ENCODE peak calls at places on chromosomes 3 and 15, in eight cellular contexts. G is AG04450, B is adrenal gland, U is dorsolateral prefrontal cortex, K is tibial artery, W is HCT116, R is body of pancreas, E is transverse colon. S is an unnamed sample.

GRCh38 chr3:42804831-42805821 is 836 bp upstream of the HIGD1A start:
- DNase-seq in G (no peak), B (peak; percentile 17), U (peak; percentile 46), K (peak; percentile 45), W (no peak), R (peak; percentile 26), E (peak; percentile 35), S (no peak)

GRCh38 chr3:13419356-13420050 is 619 bp downstream of the NUP210 start:
- DNase-seq in G (no peak), B (peak; percentile 43), U (peak; percentile 55), K (no peak), W (no peak), R (peak; percentile 60), E (peak; percentile 41), S (peak; percentile 43)

GRCh38 chr3:31762888-31763351 is 218.1 kb downstream of the OSBPL10 start:
- DNase-seq in G (no peak), B (no peak), U (no peak), K (no peak), W (no peak), R (no peak), E (no peak), S (no peak)

GRCh38 chr3:13189639-13190375 is 116.6 kb upstream of the IQSEC1 start:
- DNase-seq in G (no peak), B (peak; percentile 55), U (no peak), K (peak; percentile 13), W (no peak), R (no peak), E (no peak), S (no peak)

GRCh38 chr15:75695634-75696302 is 16.9 kb downstream of the CSPG4 start:
- DNase-seq in G (no peak), B (no peak), U (no peak), K (no peak), W (no peak), R (no peak), E (no peak), S (no peak)

GRCh38 chr15:40263036-40263754 is 19.7 kb downstream of the ANKRD63 start:
- DNase-seq in G (peak; percentile 18), B (peak; percentile 64), U (no peak), K (no peak), W (no peak), R (no peak), E (peak; percentile 38), S (peak; percentile 36)

GRCh38 chr15:72835289-72835890 is 51.8 kb upstream of the ADPGK start:
- DNase-seq in G (no peak), B (no peak), U (no peak), K (no peak), W (peak; percentile 13), R (no peak), E (peak; percentile 43), S (no peak)

GRCh38 chr15:57890351-57890750 is 175.2 kb downstream of the ALDH1A2 start:
- DNase-seq in G (no peak), B (no peak), U (no peak), K (no peak), W (no peak), R (no peak), E (no peak), S (no peak)

DNA sequence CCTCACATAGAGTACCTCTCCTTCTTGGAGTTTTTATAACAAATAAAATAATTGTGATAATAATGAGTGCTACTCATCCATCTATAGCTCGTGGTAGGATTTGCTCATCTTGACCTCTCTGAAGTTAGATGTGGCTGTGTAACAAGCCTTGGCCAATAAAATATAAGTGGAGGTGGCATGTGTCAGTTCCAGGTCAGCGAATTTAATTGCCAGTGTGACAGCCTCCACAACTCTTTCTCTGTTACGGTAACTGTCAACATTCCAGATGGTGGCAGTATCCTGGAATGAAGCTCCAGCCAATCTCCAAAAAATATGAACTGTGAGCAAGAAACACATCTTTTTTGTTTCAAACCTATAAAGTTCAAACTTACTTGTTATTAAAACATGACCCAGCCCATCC is 13.8 kb downstream of the CLRN1 start:
- DNase-seq in G (no peak), B (no peak), U (no peak), K (no peak), W (no peak), R (no peak), E (no peak), S (no peak)
- TF ChIP-seq CTCF in G (no peak), B (no peak), U (no peak), K (no peak), W (no peak), R (no peak), E (no peak), S (no peak)

GRCh38 chr3:183449391-183449790 is 21.0 kb upstream of the MCF2L2 start:
- DNase-seq in G (no peak), B (peak; percentile 34), U (no peak), K (no peak), W (no peak), R (no peak), E (no peak), S (no peak)
- H3K4me3 ChIP-seq in G (peak overlapping the region; percentile 27), B (peak overlapping the region; percentile 79), U (peak overlapping the region; percentile 81), K (no peak overlapping the region), W (no peak overlapping the region), R (no peak overlapping the region), E (no peak overlapping the region), S (no peak overlapping the region)

DNA sequence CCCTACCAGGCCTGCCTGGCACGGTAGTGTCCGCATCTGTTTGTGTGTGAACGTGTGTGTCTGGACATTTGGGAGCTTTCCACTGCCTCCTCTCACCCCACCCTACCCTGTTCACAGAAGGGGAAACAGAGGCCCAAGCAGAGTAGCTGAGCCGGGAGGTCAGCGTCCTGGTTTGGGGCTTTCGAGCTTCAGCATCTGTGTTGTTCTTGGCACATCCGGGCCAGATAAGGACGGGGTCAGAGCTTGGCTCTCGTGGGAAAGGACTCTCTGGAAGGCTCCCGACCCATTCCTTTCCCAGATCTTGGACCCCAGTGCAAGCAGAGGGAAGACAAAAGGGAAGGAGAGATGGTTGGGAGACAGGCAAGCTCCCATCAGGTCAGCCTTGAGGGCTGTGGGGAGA is 6.3 kb upstream of the PTH1R start:
- DNase-seq in G (no peak), B (no peak), U (no peak), K (no peak), W (no peak), R (no peak), E (no peak), S (no peak)
- H3K27ac ChIP-seq in G (no peak overlapping the region), B (no peak overlapping the region), U (no peak overlapping the region), K (peak overlapping the region; percentile 81), W (no peak overlapping the region), R (no peak overlapping the region), E (no peak overlapping the region), S (no peak overlapping the region)

GRCh38 chr15:76866716-76867321 is 38.3 kb downstream of the SCAPER start:
- DNase-seq in G (peak; percentile 21), B (no peak), U (no peak), K (no peak), W (peak; percentile 16), R (no peak), E (no peak), S (no peak)
- TF ChIP-seq CTCF in G (peak; percentile 65), B (peak; percentile 37), U (peak; percentile 39), K (no peak), W (peak; percentile 37), R (no peak), E (peak; percentile 40), S (no peak)

DNA sequence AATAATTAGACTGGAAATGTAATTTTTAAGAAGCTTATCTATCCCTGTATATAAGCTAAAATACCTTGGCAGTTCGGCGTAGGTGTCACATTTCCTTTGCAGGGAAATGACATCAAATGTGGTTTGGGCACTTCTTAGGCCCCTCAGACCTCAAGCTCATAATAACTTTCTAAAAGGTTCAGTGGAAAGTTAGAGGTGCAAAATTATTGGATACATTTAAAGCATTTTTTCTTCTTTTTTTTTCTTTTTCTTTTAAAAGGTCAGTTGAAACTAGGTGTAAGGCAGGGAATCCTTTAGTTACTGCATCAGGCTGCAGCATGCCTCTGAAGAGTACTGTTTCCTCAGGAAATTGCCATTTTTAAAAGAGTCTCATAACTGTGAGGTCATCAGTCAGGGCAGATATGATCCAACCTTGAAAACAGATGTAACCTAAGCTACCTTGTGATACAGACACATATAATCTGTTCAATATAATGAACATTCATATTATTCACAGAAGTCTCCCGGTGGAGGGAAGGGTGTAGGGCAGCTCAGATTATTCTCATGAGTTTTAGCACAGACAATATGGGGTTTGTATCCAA is 4.8 kb downstream of the SACM1L start:
- DNase-seq in G (no peak), B (no peak), U (no peak), K (no peak), W (no peak), R (no peak), E (no peak), S (no peak)
- H3K4me3 ChIP-seq in G (no peak overlapping the region), B (no peak overlapping the region), U (no peak overlapping the region), K (no peak overlapping the region), W (no peak overlapping the region), R (no peak overlapping the region), E (no peak overlapping the region), S (no peak overlapping the region)

GRCh38 chr3:69445498-69445897 is 59.6 kb upstream of the FRMD4B start:
- DNase-seq in G (no peak), B (no peak), U (no peak), K (no peak), W (no peak), R (no peak), E (no peak), S (no peak)
- H3K27ac ChIP-seq in G (no peak overlapping the region), B (no peak overlapping the region), U (peak overlapping the region; percentile 49), K (no peak overlapping the region), W (no peak overlapping the region), R (no peak overlapping the region), E (no peak overlapping the region), S (no peak overlapping the region)

GRCh38 chr3:129441782-129442181 is 1.8 kb downstream of the IFT122 start:
- DNase-seq in G (no peak), B (no peak), U (no peak), K (peak; percentile 40), W (no peak), R (no peak), E (no peak), S (no peak)
- TF ChIP-seq CTCF in G (peak; percentile 7), B (no peak), U (peak; percentile 16), K (no peak), W (no peak), R (no peak), E (no peak), S (no peak)

GRCh38 chr15:92733090-92733933 is 77.7 kb upstream of the FAM174B start:
- DNase-seq in G (no peak), B (no peak), U (no peak), K (no peak), W (no peak), R (no peak), E (no peak), S (no peak)

DNA sequence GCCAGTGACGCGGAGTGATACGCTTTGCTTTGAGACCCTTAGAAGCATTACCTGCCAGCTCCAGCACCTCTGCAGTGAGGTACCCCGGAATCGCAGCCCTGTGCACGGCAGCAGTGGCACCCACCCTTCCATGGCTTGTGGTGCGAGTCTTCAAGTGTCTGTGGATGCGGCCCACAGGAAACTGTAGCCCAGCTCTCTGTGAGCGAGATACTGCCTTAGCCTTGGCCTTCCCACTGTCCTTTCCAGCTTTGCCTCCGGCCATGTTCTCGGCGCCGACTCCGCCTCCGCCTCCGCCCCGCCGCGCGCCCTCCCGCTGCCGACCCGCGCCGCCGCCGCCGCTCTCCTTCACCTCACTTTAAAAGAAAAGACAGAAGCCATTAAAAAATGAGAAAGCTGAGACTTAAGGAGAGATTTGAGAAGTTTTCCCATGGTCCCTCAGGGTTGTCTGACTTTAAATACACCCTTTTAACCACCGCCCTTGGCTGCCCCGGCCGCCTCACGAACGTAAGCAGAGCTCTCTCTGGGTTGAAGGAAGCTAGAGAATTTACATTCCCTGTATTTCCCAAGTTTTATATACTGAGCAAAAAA is 78.5 kb upstream of the FAM174B start:
- DNase-seq in G (no peak), B (peak; percentile 36), U (no peak), K (no peak), W (no peak), R (peak; percentile 24), E (no peak), S (peak; percentile 35)
- H3K4me3 ChIP-seq in G (peak overlapping the region; percentile 52), B (peak overlapping the region; percentile 61), U (peak overlapping the region; percentile 63), K (peak overlapping the region; percentile 47), W (no peak overlapping the region), R (peak overlapping the region; percentile 14), E (no peak overlapping the region), S (no peak overlapping the region)

S was measured in lung.